ENCODE peak calls at places on chromosomes 5 and 9, in seven cellular contexts. U is activated CD4-positive, alpha-beta T cell treated with anti-CD3 and anti-CD28 coated beads, Interleukin-2, amount 50 U/mL, for 1 hour; O is GM12865; R is KG1; T is CD8-positive, alpha-beta T cell; G is natural killer cell; I is T-helper 9 cell. N is an unnamed sample.

GRCh38 chr9:115063058-115063850 is 54.7 kb downstream of the TNC start:
- DNase-seq in I (no peak), T (no peak), U (no peak), G (no peak), O (no peak), R (no peak), N (no peak)

GRCh38 chr9:112443200-112443599 is 43.4 kb upstream of the KIAA1958 start:
- DNase-seq in O (peak), R (no peak), I (peak), T (no peak), U (peak), G (no peak), N (no peak)

GRCh38 chr5:59136575-59136974 is 553.7 kb downstream of the RAB3C start:
- DNase-seq in R (no peak), G (no peak), T (no peak), I (no peak), U (no peak), O (no peak), N (no peak)

GRCh38 chr5:151017897-151018296 is 2.5 kb upstream of the GPX3 start:
- DNase-seq in T (no peak), I (no peak), G (no peak), O (no peak), R (no peak), U (no peak), N (no peak)

GRCh38 chr9:124284940-124285441 is 27.2 kb downstream of the NEK6 start:
- DNase-seq in G (no peak), O (no peak), R (no peak), I (no peak), U (no peak), T (no peak), N (no peak)

GRCh38 chr9:97307091-97307490 is 368 bp upstream of the CCDC180 start:
- DNase-seq in G (no peak), U (no peak), O (peak), R (no peak), I (no peak), T (no peak), N (no peak)

GRCh38 chr5:176734756-176735342 is 75.5 kb upstream of the UNC5A start:
- DNase-seq in R (no peak), O (no peak), T (no peak), G (peak), I (no peak), U (no peak), N (peak)

GRCh38 chr5:158739941-158740340 is 359.8 kb downstream of the EBF1 start:
- DNase-seq in G (no peak), U (no peak), R (no peak), I (no peak), O (no peak), T (no peak), N (no peak)

GRCh38 chr9:94862242-94862610 is 135.7 kb downstream of the AOPEP start:
- DNase-seq in G (no peak), R (no peak), I (no peak), U (no peak), O (no peak), T (no peak), N (no peak)

GRCh38 chr5:76236684-76237083 is 153.5 kb downstream of the SV2C start:
- DNase-seq in O (no peak), G (no peak), R (no peak), U (no peak), T (no peak), I (no peak), N (no peak)

GRCh38 chr5:124741711-124742496 is 4.5 kb downstream of the ZNF608 start:
- DNase-seq in T (no peak), I (no peak), U (no peak), O (no peak), R (no peak), G (no peak), N (no peak)

GRCh38 chr5:96079075-96079474 is 117.4 kb upstream of the ELL2 start:
- DNase-seq in U (no peak), G (no peak), O (no peak), T (no peak), R (no peak), I (no peak), N (no peak)

GRCh38 chr5:114360816-114361723 is 800 bp upstream of the KCNN2 start:
- DNase-seq in T (no peak), I (no peak), G (no peak), O (peak), U (no peak), R (no peak), N (no peak)

GRCh38 chr9:128902351-128903078 is 18.3 kb upstream of the PHYHD1 start:
- DNase-seq in T (peak), R (peak), O (peak), G (peak), I (peak), U (peak), N (no peak)

GRCh38 chr5:159211712-159212111 is 2.4 kb upstream of the RNF145 start:
- DNase-seq in T (no peak), U (no peak), O (no peak), R (no peak), I (no peak), G (no peak), N (no peak)

GRCh38 chr9:16915126-16915831 is 44.8 kb upstream of the BNC2 start:
- DNase-seq in T (no peak), O (no peak), G (no peak), I (no peak), U (no peak), R (no peak), N (no peak)

GRCh38 chr9:117772960-117773359 is 68.8 kb downstream of the TLR4 start:
- DNase-seq in T (no peak), O (no peak), U (no peak), R (no peak), I (no peak), G (no peak), N (no peak)

GRCh38 chr5:141349917-141350619 is at the start of gene PCDHGB1:
- DNase-seq in O (peak), T (no peak), U (peak), G (no peak), R (no peak), I (peak), N (no peak)

GRCh38 chr5:79540939-79541338 is 27.0 kb upstream of the HOMER1 start:
- DNase-seq in G (no peak), T (no peak), O (no peak), I (no peak), R (no peak), U (no peak), N (no peak)

GRCh38 chr5:151739395-151739794 is 19.0 kb downstream of the ATOX1 start:
- DNase-seq in R (no peak), G (no peak), I (no peak), U (no peak), T (no peak), O (no peak), N (no peak)

GRCh38 chr5:88761269-88761880 is 121.6 kb downstream of the MEF2C start:
- DNase-seq in G (no peak), U (no peak), T (no peak), O (peak), I (no peak), R (no peak), N (no peak)

GRCh38 chr9:2179557-2179956 is 164.4 kb downstream of the SMARCA2 start:
- DNase-seq in I (no peak), G (no peak), R (no peak), O (no peak), T (no peak), U (no peak), N (no peak)

GRCh38 chr9:12854218-12854617 is 79.4 kb downstream of the LURAP1L start:
- DNase-seq in G (no peak), U (no peak), R (no peak), O (peak), T (no peak), I (no peak), N (no peak)

GRCh38 chr5:95684361-95684760 is 1.6 kb upstream of the SPATA9 start:
- DNase-seq in O (no peak), R (no peak), I (no peak), U (no peak), G (no peak), T (no peak), N (no peak)

N was measured in CD14-positive monocyte.